ENCODE peak calls at places on chromosomes 7 and 10, in ten cellular contexts. W, K, G, B, Z, E, R, Y, J and U are unnamed samples.

GRCh38 chr7:95105627-95106026 is 198.2 kb downstream of the PPP1R9A start:
- DNase-seq in W (no peak), K (no peak), G (no peak), B (no peak), Z (no peak), E (no peak), R (no peak), Y (no peak), J (no peak), U (no peak)

GRCh38 chr7:20651960-20652544 is 36.6 kb downstream of the ABCB5 start:
- DNase-seq in W (no peak), K (peak), G (no peak), B (no peak), Z (peak), E (peak), R (no peak), Y (no peak), J (no peak), U (peak)

GRCh38 chr7:117283371-117283770 is 39.5 kb downstream of the WNT2 start:
- DNase-seq in W (no peak), K (peak), G (no peak), B (no peak), Z (no peak), E (peak), R (no peak), Y (peak), J (no peak), U (peak)

GRCh38 chr7:93148135-93148534 is at the start of gene SAMD9L:
- DNase-seq in W (peak), K (peak), G (no peak), B (no peak), Z (peak), E (peak), R (no peak), Y (no peak), J (no peak), U (peak)

GRCh38 chr10:72219229-72219814 is 3.2 kb upstream of the ASCC1 start:
- DNase-seq in W (no peak), K (no peak), G (no peak), B (no peak), Z (no peak), E (no peak), R (no peak), Y (no peak), J (no peak), U (no peak)

GRCh38 chr10:120480848-120481247 is 23.8 kb downstream of the PLPP4 start:
- DNase-seq in W (no peak), K (no peak), G (no peak), B (no peak), Z (no peak), E (no peak), R (no peak), Y (no peak), J (no peak), U (no peak)

GRCh38 chr7:130421685-130422084 is 19.1 kb downstream of the CEP41 start:
- DNase-seq in W (no peak), K (peak), G (no peak), B (no peak), Z (no peak), E (peak), R (no peak), Y (no peak), J (no peak), U (peak)

GRCh38 chr7:102284399-102284798 is 2.3 kb upstream of the SH2B2 start:
- DNase-seq in W (no peak), K (no peak), G (no peak), B (no peak), Z (no peak), E (no peak), R (no peak), Y (no peak), J (no peak), U (no peak)

GRCh38 chr7:99408347-99409191 is at the start of the genes BUD31 and PDAP1:
- DNase-seq in W (peak), K (peak), G (peak), B (peak), Z (peak), E (peak), R (peak), Y (peak), J (peak), U (peak)

GRCh38 chr7:17406756-17407155 is 108.3 kb downstream of the AHR start:
- DNase-seq in W (no peak), K (no peak), G (no peak), B (no peak), Z (no peak), E (peak), R (no peak), Y (no peak), J (no peak), U (no peak)

GRCh38 chr10:34802692-34803091 is 12.4 kb downstream of the PARD3 start:
- DNase-seq in W (no peak), K (no peak), G (no peak), B (no peak), Z (no peak), E (no peak), R (no peak), Y (no peak), J (no peak), U (no peak)

GRCh38 chr10:18230794-18231193 is 90.6 kb downstream of the CACNB2 start:
- DNase-seq in W (no peak), K (no peak), G (no peak), B (no peak), Z (no peak), E (peak), R (no peak), Y (peak), J (no peak), U (no peak)

GRCh38 chr7:91126762-91127161 is 137.5 kb upstream of the FZD1 start:
- DNase-seq in W (no peak), K (no peak), G (peak), B (no peak), Z (no peak), E (no peak), R (no peak), Y (no peak), J (no peak), U (no peak)

GRCh38 chr10:44388641-44389040 is 3.7 kb upstream of the CXCL12 start:
- DNase-seq in W (no peak), K (no peak), G (no peak), B (no peak), Z (no peak), E (no peak), R (no peak), Y (no peak), J (no peak), U (no peak)

GRCh38 chr7:142611566-142612250 is 137.6 kb upstream of the PRSS1 start:
- DNase-seq in W (no peak), K (no peak), G (no peak), B (no peak), Z (no peak), E (no peak), R (no peak), Y (no peak), J (no peak), U (no peak)

GRCh38 chr10:3769511-3769910 is 15.5 kb downstream of the KLF6 start:
- DNase-seq in W (no peak), K (no peak), G (no peak), B (no peak), Z (no peak), E (no peak), R (no peak), Y (no peak), J (no peak), U (no peak)

DNA sequence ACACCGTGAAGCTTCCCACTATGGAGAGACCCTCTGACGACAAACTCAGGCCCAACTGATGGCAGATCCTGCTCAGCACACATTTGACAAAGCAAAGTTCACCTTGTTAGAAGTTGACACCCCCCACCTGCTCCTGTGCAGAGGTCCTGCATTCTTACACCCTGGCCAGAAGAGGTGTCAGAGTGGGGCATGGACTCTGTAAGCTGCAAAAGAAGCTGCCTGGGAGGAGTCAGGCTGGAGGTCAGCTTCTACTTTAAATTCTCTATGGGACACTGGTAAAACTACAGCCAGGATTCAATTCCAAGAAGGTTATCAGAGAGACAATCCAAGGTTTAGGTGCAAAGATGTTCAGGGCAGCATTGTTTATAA is 20.0 kb upstream of the TNS3 start:
- DNase-seq in W (no peak), K (no peak), G (no peak), B (no peak), Z (no peak), E (no peak), R (no peak), Y (no peak), J (no peak), U (no peak)
- H3K4me3 ChIP-seq in W (peak), K (no peak), G (no peak), B (no peak), Z (no peak), E (no peak), R (no peak), Y (no peak), J (no peak), U (no peak)

GRCh38 chr7:23185980-23186379 is 4.1 kb downstream of the NUP42 start:
- DNase-seq in W (no peak), K (no peak), G (no peak), B (no peak), Z (no peak), E (no peak), R (no peak), Y (no peak), J (no peak), U (no peak)

GRCh38 chr7:23184291-23184690 is 2.4 kb downstream of the NUP42 start:
- DNase-seq in W (no peak), K (no peak), G (no peak), B (no peak), Z (no peak), E (no peak), R (no peak), Y (no peak), J (no peak), U (no peak)

GRCh38 chr7:23184709-23185354 is 3.0 kb downstream of the NUP42 start:
- DNase-seq in W (peak), K (peak), G (peak), B (no peak), Z (peak), E (peak), R (peak), Y (no peak), J (peak), U (peak)

GRCh38 chr7:23183279-23184012 is 1.6 kb downstream of the NUP42 start:
- DNase-seq in W (peak), K (no peak), G (no peak), B (no peak), Z (no peak), E (no peak), R (no peak), Y (no peak), J (no peak), U (no peak)

DNA sequence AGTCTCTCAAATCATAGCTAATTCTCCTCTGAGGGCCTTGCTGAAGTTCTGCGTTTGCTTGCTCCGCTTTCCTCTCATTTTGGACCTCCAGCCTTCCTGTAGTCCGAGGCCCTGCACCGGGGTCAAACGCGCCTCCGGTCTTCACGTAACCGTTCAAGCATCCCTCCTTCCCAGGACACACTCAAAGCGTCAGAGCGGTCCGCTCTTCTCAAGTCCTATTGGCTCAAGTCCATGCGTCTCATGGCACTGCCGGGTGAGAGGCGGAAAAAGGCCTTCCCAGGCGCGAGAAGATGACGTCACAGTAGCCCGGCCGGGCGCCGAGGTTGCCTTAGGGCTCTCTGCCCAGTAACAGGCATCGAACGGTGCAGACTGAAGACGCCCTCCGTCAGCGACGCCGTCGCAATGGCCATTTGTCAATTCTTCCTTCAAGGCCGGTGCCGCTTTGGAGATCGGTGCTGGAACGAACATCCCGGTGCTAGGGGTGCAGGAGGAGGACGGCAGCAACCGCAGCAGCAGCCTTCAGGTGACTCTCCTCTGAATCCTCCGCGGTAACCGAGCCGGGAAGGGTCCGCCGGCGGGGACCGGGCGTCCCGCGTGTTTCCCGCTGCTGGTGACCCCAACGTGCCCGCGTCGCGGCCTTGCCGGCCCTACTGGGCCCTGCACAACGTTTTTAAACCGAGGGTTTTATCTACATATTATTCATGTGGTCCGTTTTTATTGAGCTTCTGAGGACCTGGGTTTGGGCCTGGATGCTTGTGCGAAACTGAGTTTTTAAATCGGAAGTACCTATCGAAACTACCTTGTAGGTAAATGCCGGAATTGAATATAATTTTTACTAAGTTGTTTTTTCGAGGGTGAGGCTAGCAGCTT is at the start of gene NUP42:
- DNase-seq in W (peak), K (peak), G (peak), B (peak), Z (peak), E (peak), R (peak), Y (peak), J (peak), U (peak)
- TF ChIP-seq CTCF in W (no peak), K (no peak), G (no peak), B (no peak), Z (no peak), E (no peak), R (no peak), Y (no peak), J (no peak), U (no peak)

DNA sequence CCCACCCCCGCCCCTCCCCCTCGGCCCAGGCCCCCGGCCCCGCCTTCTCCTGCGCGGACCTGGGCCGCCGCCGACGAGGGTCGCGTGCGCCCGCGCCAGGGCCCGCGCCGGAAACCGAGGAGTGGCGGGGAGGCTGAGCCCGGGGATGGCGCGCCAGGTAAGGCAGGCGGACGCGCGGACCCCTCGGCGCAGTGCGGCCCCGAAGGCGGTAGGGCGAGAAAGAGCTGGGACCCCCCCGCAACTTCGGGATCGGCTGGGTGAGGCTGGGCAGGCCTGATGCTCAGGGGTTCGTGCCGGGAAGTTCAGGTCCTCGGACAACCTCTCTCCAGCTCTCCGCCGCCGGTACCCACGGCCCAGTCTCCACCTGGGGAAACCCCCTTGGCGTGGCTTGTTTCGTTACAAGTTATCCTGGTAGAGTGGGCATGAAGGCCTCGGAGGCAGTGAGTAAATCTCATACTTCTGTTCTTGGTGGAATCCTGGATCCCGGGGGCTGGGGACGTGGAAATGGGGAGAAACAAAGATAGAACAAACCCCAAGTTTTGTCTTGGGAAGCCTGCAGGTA is 58.4 kb downstream of the ZNF467 start:
- DNase-seq in W (no peak), K (peak), G (no peak), B (no peak), Z (no peak), E (peak), R (no peak), Y (no peak), J (no peak), U (peak)
- H3K4me3 ChIP-seq in W (peak), K (peak), G (peak), B (peak), Z (peak), E (peak), R (peak), Y (peak), J (peak), U (peak)

GRCh38 chr7:151019130-151019447 is 5.2 kb downstream of the ATG9B start:
- DNase-seq in W (no peak), K (no peak), G (no peak), B (no peak), Z (no peak), E (no peak), R (no peak), Y (no peak), J (no peak), U (no peak)
- TF ChIP-seq CTCF in W (no peak), K (no peak), G (no peak), B (no peak), Z (no peak), E (no peak), R (no peak), Y (no peak), J (no peak), U (no peak)

DNA sequence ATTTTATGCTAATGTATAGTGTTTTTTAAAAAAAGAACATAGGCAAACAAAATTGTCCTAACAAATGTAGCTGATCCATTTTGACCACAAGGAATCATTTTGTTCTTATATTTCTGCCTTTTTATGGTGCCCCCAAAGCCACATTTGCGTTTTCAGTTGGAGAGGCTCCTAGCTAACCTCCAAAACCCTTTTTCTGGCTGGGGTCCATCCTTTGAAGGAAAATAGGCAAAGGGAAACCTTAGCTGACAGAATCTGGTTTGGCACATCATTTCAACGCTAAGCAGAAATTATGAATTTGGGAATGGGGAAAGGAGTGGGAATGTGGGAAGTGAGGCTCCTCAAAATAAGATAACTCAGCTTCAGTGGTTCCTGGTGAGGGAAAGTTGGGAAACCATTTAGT is 25.6 kb upstream of the SLC25A13 start:
- DNase-seq in W (no peak), K (no peak), G (no peak), B (no peak), Z (no peak), E (no peak), R (no peak), Y (no peak), J (no peak), U (no peak)
- H3K4me3 ChIP-seq in W (no peak), K (no peak), G (no peak), B (no peak), Z (no peak), E (no peak), R (no peak), Y (no peak), J (no peak), U (no peak)

GRCh38 chr7:46127805-46128204 is 206.7 kb upstream of the IGFBP3 start:
- DNase-seq in W (no peak), K (no peak), G (no peak), B (no peak), Z (no peak), E (no peak), R (no peak), Y (no peak), J (no peak), U (no peak)

GRCh38 chr7:46133076-46133475 is 212.0 kb upstream of the IGFBP3 start:
- DNase-seq in W (no peak), K (peak), G (no peak), B (no peak), Z (no peak), E (peak), R (no peak), Y (no peak), J (no peak), U (no peak)

GRCh38 chr7:46131916-46132795 is 211.1 kb upstream of the IGFBP3 start:
- DNase-seq in W (no peak), K (peak), G (peak), B (no peak), Z (no peak), E (no peak), R (no peak), Y (no peak), J (no peak), U (no peak)

GRCh38 chr7:46126901-46127300 is 205.8 kb upstream of the IGFBP3 start:
- DNase-seq in W (no peak), K (no peak), G (no peak), B (no peak), Z (no peak), E (no peak), R (no peak), Y (no peak), J (no peak), U (no peak)

GRCh38 chr7:46129831-46130230 is 208.8 kb upstream of the IGFBP3 start:
- DNase-seq in W (peak), K (no peak), G (peak), B (no peak), Z (no peak), E (no peak), R (no peak), Y (no peak), J (no peak), U (no peak)
- TF ChIP-seq CTCF in W (peak), K (no peak), G (peak), B (peak), Z (no peak), E (no peak), R (no peak), Y (no peak), J (no peak), U (no peak)